ENCODE peak calls at places on chromosomes 11 and 22, in six cellular contexts. One of them, this sample, is unnamed.

GRCh38 chr11:17405232-17406005 is 17.0 kb upstream of the KCNJ11 start:
- DNase-seq in cardiac muscle cell: peak; percentile 46
- DNase-seq in kidney: peak; percentile 95
- DNase-seq in dorsolateral prefrontal cortex: peak; percentile 64
- DNase-seq in CD8-positive, alpha-beta T cell: no peak
- DNase-seq in tibial artery: peak; percentile 95
- DNase-seq in this sample: peak; percentile 93

GRCh38 chr22:23767303-23767672 is 484 bp downstream of the CHCHD10 start:
- DNase-seq in cardiac muscle cell: no peak
- DNase-seq in kidney: no peak
- DNase-seq in dorsolateral prefrontal cortex: no peak
- DNase-seq in CD8-positive, alpha-beta T cell: no peak
- DNase-seq in tibial artery: no peak
- DNase-seq in this sample: peak; percentile 46

GRCh38 chr11:118877487-118878173 is 6.1 kb upstream of the CXCR5 start:
- DNase-seq in cardiac muscle cell: no peak
- DNase-seq in kidney: no peak
- DNase-seq in dorsolateral prefrontal cortex: no peak
- DNase-seq in CD8-positive, alpha-beta T cell: no peak
- DNase-seq in tibial artery: no peak
- DNase-seq in this sample: no peak

GRCh38 chr22:23268139-23268712 is 87.9 kb downstream of the BCR start:
- DNase-seq in cardiac muscle cell: no peak
- DNase-seq in kidney: no peak
- DNase-seq in dorsolateral prefrontal cortex: peak; percentile 60
- DNase-seq in CD8-positive, alpha-beta T cell: no peak
- DNase-seq in tibial artery: no peak
- DNase-seq in this sample: no peak

GRCh38 chr11:108223449-108224149 is 732 bp downstream of the ATM start:
- DNase-seq in cardiac muscle cell: no peak
- DNase-seq in kidney: no peak
- DNase-seq in dorsolateral prefrontal cortex: no peak
- DNase-seq in CD8-positive, alpha-beta T cell: peak; percentile 46
- DNase-seq in tibial artery: no peak
- DNase-seq in this sample: no peak

GRCh38 chr11:116052603-116053537 is 548.7 kb upstream of the CADM1 start:
- DNase-seq in cardiac muscle cell: no peak
- DNase-seq in kidney: no peak
- DNase-seq in dorsolateral prefrontal cortex: no peak
- DNase-seq in CD8-positive, alpha-beta T cell: no peak
- DNase-seq in tibial artery: no peak
- DNase-seq in this sample: no peak

GRCh38 chr11:126744699-126745098 is 255.9 kb downstream of the KIRREL3 start:
- DNase-seq in cardiac muscle cell: no peak
- DNase-seq in kidney: no peak
- DNase-seq in dorsolateral prefrontal cortex: no peak
- DNase-seq in CD8-positive, alpha-beta T cell: no peak
- DNase-seq in tibial artery: no peak
- DNase-seq in this sample: no peak

GRCh38 chr22:25388866-25389540 is 169.6 kb downstream of the CRYBB2 start:
- DNase-seq in cardiac muscle cell: no peak
- DNase-seq in kidney: peak; percentile 42
- DNase-seq in dorsolateral prefrontal cortex: no peak
- DNase-seq in CD8-positive, alpha-beta T cell: no peak
- DNase-seq in tibial artery: no peak
- DNase-seq in this sample: no peak

GRCh38 chr22:30435674-30436126 is 10.1 kb downstream of the MTFP1 start:
- DNase-seq in cardiac muscle cell: no peak
- DNase-seq in kidney: peak; percentile 87
- DNase-seq in dorsolateral prefrontal cortex: no peak
- DNase-seq in CD8-positive, alpha-beta T cell: peak; percentile 90
- DNase-seq in tibial artery: no peak
- DNase-seq in this sample: no peak

GRCh38 chr22:38718414-38718813 is 12.7 kb downstream of the GTPBP1 start:
- DNase-seq in cardiac muscle cell: no peak
- DNase-seq in kidney: peak; percentile 85
- DNase-seq in dorsolateral prefrontal cortex: peak; percentile 42
- DNase-seq in CD8-positive, alpha-beta T cell: no peak
- DNase-seq in tibial artery: peak; percentile 85
- DNase-seq in this sample: peak; percentile 80

GRCh38 chr11:63817758-63818498 is 4.7 kb downstream of the SPINDOC start:
- DNase-seq in cardiac muscle cell: no peak
- DNase-seq in kidney: peak; percentile 75
- DNase-seq in dorsolateral prefrontal cortex: no peak
- DNase-seq in CD8-positive, alpha-beta T cell: no peak
- DNase-seq in tibial artery: no peak
- DNase-seq in this sample: no peak

GRCh38 chr11:120108154-120108784 is 29.6 kb downstream of the TRIM29 start:
- DNase-seq in cardiac muscle cell: peak; percentile 85
- DNase-seq in kidney: no peak
- DNase-seq in dorsolateral prefrontal cortex: peak; percentile 90
- DNase-seq in CD8-positive, alpha-beta T cell: peak; percentile 54
- DNase-seq in tibial artery: no peak
- DNase-seq in this sample: peak; percentile 39

GRCh38 chr11:3152471-3153110 is 12.5 kb downstream of the OSBPL5 start:
- DNase-seq in cardiac muscle cell: no peak
- DNase-seq in kidney: peak; percentile 52
- DNase-seq in dorsolateral prefrontal cortex: no peak
- DNase-seq in CD8-positive, alpha-beta T cell: no peak
- DNase-seq in tibial artery: no peak
- DNase-seq in this sample: peak; percentile 42

GRCh38 chr22:29197096-29197495 is 8.6 kb upstream of the EMID1 start:
- DNase-seq in cardiac muscle cell: no peak
- DNase-seq in kidney: peak; percentile 10
- DNase-seq in dorsolateral prefrontal cortex: no peak
- DNase-seq in CD8-positive, alpha-beta T cell: no peak
- DNase-seq in tibial artery: no peak
- DNase-seq in this sample: no peak

GRCh38 chr11:33116535-33116934 is 44.7 kb downstream of the CSTF3 start:
- DNase-seq in cardiac muscle cell: no peak
- DNase-seq in kidney: no peak
- DNase-seq in dorsolateral prefrontal cortex: no peak
- DNase-seq in CD8-positive, alpha-beta T cell: no peak
- DNase-seq in tibial artery: no peak
- DNase-seq in this sample: no peak

GRCh38 chr11:14617241-14618027 is 26.2 kb upstream of the PDE3B start:
- DNase-seq in cardiac muscle cell: no peak
- DNase-seq in kidney: no peak
- DNase-seq in dorsolateral prefrontal cortex: no peak
- DNase-seq in CD8-positive, alpha-beta T cell: no peak
- DNase-seq in tibial artery: no peak
- DNase-seq in this sample: no peak

GRCh38 chr11:4084406-4084805 is 10.2 kb upstream of the RRM1 start:
- DNase-seq in cardiac muscle cell: no peak
- DNase-seq in kidney: no peak
- DNase-seq in dorsolateral prefrontal cortex: no peak
- DNase-seq in CD8-positive, alpha-beta T cell: no peak
- DNase-seq in tibial artery: no peak
- DNase-seq in this sample: no peak

GRCh38 chr11:8732748-8733241 is 50.2 kb downstream of the RPL27A start:
- DNase-seq in cardiac muscle cell: no peak
- DNase-seq in kidney: peak; percentile 86
- DNase-seq in dorsolateral prefrontal cortex: no peak
- DNase-seq in CD8-positive, alpha-beta T cell: no peak
- DNase-seq in tibial artery: peak; percentile 96
- DNase-seq in this sample: peak; percentile 80

GRCh38 chr22:31124811-31125465 is 2.2 kb downstream of the INPP5J start:
- DNase-seq in cardiac muscle cell: no peak
- DNase-seq in kidney: no peak
- DNase-seq in dorsolateral prefrontal cortex: no peak
- DNase-seq in CD8-positive, alpha-beta T cell: no peak
- DNase-seq in tibial artery: no peak
- DNase-seq in this sample: no peak

GRCh38 chr11:40746282-40746681 is 713.2 kb downstream of the LRRC4C start:
- DNase-seq in cardiac muscle cell: no peak
- DNase-seq in kidney: peak; percentile 17
- DNase-seq in dorsolateral prefrontal cortex: no peak
- DNase-seq in CD8-positive, alpha-beta T cell: no peak
- DNase-seq in tibial artery: no peak
- DNase-seq in this sample: no peak

GRCh38 chr11:35511666-35512065 is 13.8 kb downstream of the PAMR1 start:
- DNase-seq in cardiac muscle cell: no peak
- DNase-seq in kidney: no peak
- DNase-seq in dorsolateral prefrontal cortex: no peak
- DNase-seq in CD8-positive, alpha-beta T cell: no peak
- DNase-seq in tibial artery: no peak
- DNase-seq in this sample: no peak

GRCh38 chr11:67352546-67353316 is 615 bp downstream of the POLD4 start:
- DNase-seq in cardiac muscle cell: no peak
- DNase-seq in kidney: peak; percentile 90
- DNase-seq in dorsolateral prefrontal cortex: no peak
- DNase-seq in CD8-positive, alpha-beta T cell: no peak
- DNase-seq in tibial artery: peak; percentile 78
- DNase-seq in this sample: peak; percentile 84

GRCh38 chr11:75786101-75786736 is 17.6 kb downstream of the DGAT2 start:
- DNase-seq in cardiac muscle cell: no peak
- DNase-seq in kidney: peak; percentile 82
- DNase-seq in dorsolateral prefrontal cortex: no peak
- DNase-seq in CD8-positive, alpha-beta T cell: no peak
- DNase-seq in tibial artery: no peak
- DNase-seq in this sample: peak; percentile 59

GRCh38 chr11:84140386-84141169 is 854.4 kb upstream of the CCDC90B start:
- DNase-seq in cardiac muscle cell: no peak
- DNase-seq in kidney: no peak
- DNase-seq in dorsolateral prefrontal cortex: no peak
- DNase-seq in CD8-positive, alpha-beta T cell: no peak
- DNase-seq in tibial artery: no peak
- DNase-seq in this sample: no peak

GRCh38 chr22:27115816-27116256 is 458.4 kb downstream of the MIAT start:
- DNase-seq in cardiac muscle cell: no peak
- DNase-seq in kidney: no peak
- DNase-seq in dorsolateral prefrontal cortex: no peak
- DNase-seq in CD8-positive, alpha-beta T cell: no peak
- DNase-seq in tibial artery: peak; percentile 7
- DNase-seq in this sample: no peak

GRCh38 chr11:78045851-78046485 is 17.7 kb upstream of the THRSP start:
- DNase-seq in cardiac muscle cell: peak; percentile 84
- DNase-seq in kidney: peak; percentile 93
- DNase-seq in dorsolateral prefrontal cortex: peak; percentile 85
- DNase-seq in CD8-positive, alpha-beta T cell: peak; percentile 86
- DNase-seq in tibial artery: peak; percentile 88
- DNase-seq in this sample: peak; percentile 98

GRCh38 chr11:35682230-35683195 is 19.9 kb downstream of the TRIM44 start:
- DNase-seq in cardiac muscle cell: no peak
- DNase-seq in kidney: no peak
- DNase-seq in dorsolateral prefrontal cortex: peak; percentile 40
- DNase-seq in CD8-positive, alpha-beta T cell: no peak
- DNase-seq in tibial artery: no peak
- DNase-seq in this sample: no peak

GRCh38 chr11:106161775-106162174 is 84.3 kb downstream of the AASDHPPT start:
- DNase-seq in cardiac muscle cell: no peak
- DNase-seq in kidney: no peak
- DNase-seq in dorsolateral prefrontal cortex: no peak
- DNase-seq in CD8-positive, alpha-beta T cell: no peak
- DNase-seq in tibial artery: no peak
- DNase-seq in this sample: no peak

GRCh38 chr11:106162190-106162589 is 84.7 kb downstream of the AASDHPPT start:
- DNase-seq in cardiac muscle cell: no peak
- DNase-seq in kidney: no peak
- DNase-seq in dorsolateral prefrontal cortex: no peak
- DNase-seq in CD8-positive, alpha-beta T cell: no peak
- DNase-seq in tibial artery: no peak
- DNase-seq in this sample: no peak

GRCh38 chr11:106159846-106160245 is 82.4 kb downstream of the AASDHPPT start:
- DNase-seq in cardiac muscle cell: no peak
- DNase-seq in kidney: no peak
- DNase-seq in dorsolateral prefrontal cortex: no peak
- DNase-seq in CD8-positive, alpha-beta T cell: no peak
- DNase-seq in tibial artery: no peak
- DNase-seq in this sample: no peak

GRCh38 chr11:106156290-106156937 is 79.0 kb downstream of the AASDHPPT start:
- DNase-seq in cardiac muscle cell: peak; percentile 53
- DNase-seq in kidney: no peak
- DNase-seq in dorsolateral prefrontal cortex: no peak
- DNase-seq in CD8-positive, alpha-beta T cell: no peak
- DNase-seq in tibial artery: no peak
- DNase-seq in this sample: no peak

GRCh38 chr11:106160494-106160893 is 83.0 kb downstream of the AASDHPPT start:
- DNase-seq in cardiac muscle cell: no peak
- DNase-seq in kidney: no peak
- DNase-seq in dorsolateral prefrontal cortex: no peak
- DNase-seq in CD8-positive, alpha-beta T cell: no peak
- DNase-seq in tibial artery: no peak
- DNase-seq in this sample: no peak
- TF ChIP-seq CTCF in cardiac muscle cell: no peak
- TF ChIP-seq CTCF in kidney: no peak
- TF ChIP-seq CTCF in dorsolateral prefrontal cortex: no peak
- TF ChIP-seq CTCF in CD8-positive, alpha-beta T cell: no peak
- TF ChIP-seq CTCF in tibial artery: no peak
- TF ChIP-seq CTCF in this sample: no peak

DNA sequence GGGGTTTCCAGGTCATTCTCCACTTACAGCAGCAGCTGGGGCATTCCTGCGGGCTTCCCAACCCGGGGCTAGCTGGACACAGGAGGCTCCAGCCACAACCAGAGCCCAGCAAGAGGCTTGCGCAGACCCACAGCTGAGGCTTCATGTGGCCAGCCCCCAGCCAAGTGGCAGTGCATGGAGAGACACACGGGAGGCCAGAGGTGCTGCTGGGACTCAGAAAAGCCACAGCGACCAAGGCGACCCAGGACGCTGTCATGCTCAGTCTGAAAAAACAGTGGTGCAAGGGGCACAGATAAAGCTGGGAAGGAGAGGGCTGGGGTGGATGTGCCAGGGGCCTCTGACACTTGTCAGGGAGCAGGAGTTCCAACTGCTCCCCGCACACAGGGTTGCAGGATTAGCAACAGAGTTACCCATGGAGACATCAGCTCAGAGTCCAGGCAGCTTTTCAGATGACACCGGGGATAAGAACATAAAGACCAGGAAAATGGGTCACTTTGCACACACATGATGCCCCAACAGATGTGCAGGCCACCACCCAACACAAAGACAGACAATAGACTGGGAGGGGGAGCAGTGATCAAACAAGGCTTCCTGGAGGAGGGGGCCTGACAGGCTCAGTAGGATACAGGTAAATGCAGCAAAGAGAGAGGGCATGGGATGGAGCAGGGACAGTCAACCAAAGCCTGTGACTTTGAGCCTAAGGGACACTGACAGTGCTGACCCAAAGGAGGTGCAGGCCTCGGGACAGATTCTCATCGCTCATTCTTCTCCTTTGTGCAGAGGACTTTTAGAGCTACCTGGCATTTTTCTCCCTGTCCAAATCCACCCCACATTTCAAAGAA is 6.9 kb upstream of the NEAT1 start:
- DNase-seq in cardiac muscle cell: no peak
- DNase-seq in kidney: peak; percentile 75
- DNase-seq in dorsolateral prefrontal cortex: peak; percentile 32
- DNase-seq in CD8-positive, alpha-beta T cell: no peak
- DNase-seq in tibial artery: peak; percentile 68
- DNase-seq in this sample: no peak
- H3K4me3 ChIP-seq in cardiac muscle cell: no peak overlapping the region
- H3K4me3 ChIP-seq in kidney: peak overlapping the region; percentile 80
- H3K4me3 ChIP-seq in dorsolateral prefrontal cortex: peak overlapping the region; percentile 87
- H3K4me3 ChIP-seq in CD8-positive, alpha-beta T cell: peak overlapping the region; percentile 76
- H3K4me3 ChIP-seq in tibial artery: peak overlapping the region; percentile 67
- H3K4me3 ChIP-seq in this sample: peak overlapping the region; percentile 81

GRCh38 chr22:21075516-21076138 is 29.9 kb downstream of the LRRC74B start:
- DNase-seq in cardiac muscle cell: no peak
- DNase-seq in kidney: no peak
- DNase-seq in dorsolateral prefrontal cortex: no peak
- DNase-seq in CD8-positive, alpha-beta T cell: no peak
- DNase-seq in tibial artery: peak; percentile 20
- DNase-seq in this sample: no peak
- H3K27ac ChIP-seq in cardiac muscle cell: no peak overlapping the region
- H3K27ac ChIP-seq in kidney: no peak overlapping the region
- H3K27ac ChIP-seq in dorsolateral prefrontal cortex: no peak overlapping the region
- H3K27ac ChIP-seq in CD8-positive, alpha-beta T cell: no peak overlapping the region
- H3K27ac ChIP-seq in tibial artery: no peak overlapping the region
- H3K27ac ChIP-seq in this sample: no peak overlapping the region

GRCh38 chr11:10311802-10312201 is 6.9 kb downstream of the ADM start:
- DNase-seq in cardiac muscle cell: no peak
- DNase-seq in kidney: no peak
- DNase-seq in dorsolateral prefrontal cortex: no peak
- DNase-seq in CD8-positive, alpha-beta T cell: no peak
- DNase-seq in tibial artery: no peak
- DNase-seq in this sample: no peak
- TF ChIP-seq CTCF in cardiac muscle cell: no peak
- TF ChIP-seq CTCF in kidney: no peak
- TF ChIP-seq CTCF in dorsolateral prefrontal cortex: no peak
- TF ChIP-seq CTCF in CD8-positive, alpha-beta T cell: no peak
- TF ChIP-seq CTCF in tibial artery: no peak
- TF ChIP-seq CTCF in this sample: no peak

This sample was measured in pancreas.